ENCODE peak calls at places on chromosomes 13 and 19, in ten cellular contexts. Z is thoracic aorta; K is stimulated activated CD8-positive, alpha-beta memory T cell treated with anti-CD3 and anti-CD28 coated beads, Interleukin-4, amount 100 ng/mL, for 48 hours; R is stimulated activated CD4-positive, alpha-beta T cell treated with anti-CD3 and anti-CD28 coated beads, Interleukin-1b, Interleukin-23, amount 100 ng/mL, for 24 hours; S is NAMALWA; L is neuronal stem cell; C is cardiac fibroblast; D is T-helper 1 cell; F is choroid plexus epithelial cell; G is astrocyte of the cerebellum. O is an unnamed sample.

GRCh38 chr13:113756441-113757097 is 2.5 kb upstream of the TMEM255B start:
- DNase-seq in Z (no peak), K (no peak), R (no peak), S (no peak), L (no peak), C (no peak), D (no peak), F (peak), G (no peak), O (no peak)

GRCh38 chr19:40006273-40006691 is 9.4 kb downstream of the ZNF546 start:
- DNase-seq in Z (no peak), K (no peak), R (no peak), S (no peak), L (no peak), C (peak), D (no peak), F (peak), G (peak), O (no peak)

GRCh38 chr13:23969672-23970071 is 72.4 kb upstream of the C1QTNF9B start:
- DNase-seq in Z (no peak), K (no peak), R (no peak), S (no peak), L (no peak), C (peak), D (no peak), F (peak), G (no peak), O (no peak)

GRCh38 chr13:25109341-25109740 is 13.4 kb downstream of the PABPC3 start:
- DNase-seq in Z (no peak), K (no peak), R (no peak), S (no peak), L (no peak), C (no peak), D (no peak), F (no peak), G (no peak), O (no peak)

GRCh38 chr13:113724780-113725315 is 34.2 kb upstream of the TMEM255B start:
- DNase-seq in Z (peak), K (peak), R (peak), S (peak), L (peak), C (peak), D (peak), F (peak), G (peak), O (peak)

GRCh38 chr19:13995017-13995728 is 10.9 kb downstream of the RFX1 start:
- DNase-seq in Z (no peak), K (no peak), R (no peak), S (no peak), L (no peak), C (peak), D (no peak), F (no peak), G (peak), O (no peak)

GRCh38 chr13:98447881-98448641 is 128.8 kb downstream of the STK24 start:
- DNase-seq in Z (no peak), K (peak), R (no peak), S (peak), L (peak), C (peak), D (no peak), F (peak), G (no peak), O (peak)

GRCh38 chr19:35740108-35740422 is 2.2 kb downstream of the IGFLR1 start:
- DNase-seq in Z (no peak), K (no peak), R (no peak), S (no peak), L (no peak), C (no peak), D (no peak), F (no peak), G (no peak), O (no peak)

GRCh38 chr13:112078879-112079526 is 12.1 kb downstream of the SOX1 start:
- DNase-seq in Z (no peak), K (no peak), R (no peak), S (no peak), L (no peak), C (no peak), D (no peak), F (no peak), G (no peak), O (no peak)